ENCODE peak calls at places on chromosomes 7 and 10, in nine cellular contexts. One of them, this sample, is unnamed.

GRCh38 chr7:140714331-140715040 is 18.0 kb downstream of the NDUFB2 start:
- DNase-seq in HCT116: no peak
- DNase-seq in Caco-2: no peak
- DNase-seq in stomach: no peak
- DNase-seq in fibroblast of mammary gland: no peak
- DNase-seq in psoas muscle: no peak
- DNase-seq in HL-60: no peak
- DNase-seq in IMR-90: no peak
- DNase-seq in foreskin fibroblast: no peak
- DNase-seq in this sample: no peak

GRCh38 chr10:62019013-62019684 is 117.7 kb downstream of the ARID5B start:
- DNase-seq in fibroblast of mammary gland: peak
- DNase-seq in stomach: no peak
- DNase-seq in HL-60: no peak
- DNase-seq in foreskin fibroblast: peak
- DNase-seq in IMR-90: no peak
- DNase-seq in psoas muscle: no peak
- DNase-seq in Caco-2: no peak
- DNase-seq in HCT116: no peak
- DNase-seq in this sample: no peak

GRCh38 chr7:77631820-77632219 is 64.4 kb upstream of the RSBN1L start:
- DNase-seq in IMR-90: no peak
- DNase-seq in foreskin fibroblast: no peak
- DNase-seq in HL-60: peak
- DNase-seq in Caco-2: no peak
- DNase-seq in fibroblast of mammary gland: peak
- DNase-seq in HCT116: no peak
- DNase-seq in psoas muscle: no peak
- DNase-seq in stomach: no peak
- DNase-seq in this sample: no peak

GRCh38 chr7:55192718-55193117 is 172.4 kb upstream of the LANCL2 start:
- DNase-seq in IMR-90: peak
- DNase-seq in fibroblast of mammary gland: peak
- DNase-seq in psoas muscle: no peak
- DNase-seq in HCT116: no peak
- DNase-seq in foreskin fibroblast: peak
- DNase-seq in Caco-2: no peak
- DNase-seq in stomach: no peak
- DNase-seq in HL-60: no peak
- DNase-seq in this sample: no peak

GRCh38 chr7:30874656-30875317 is 36.9 kb upstream of the AQP1 start:
- DNase-seq in psoas muscle: no peak
- DNase-seq in stomach: no peak
- DNase-seq in foreskin fibroblast: peak
- DNase-seq in Caco-2: no peak
- DNase-seq in IMR-90: no peak
- DNase-seq in HL-60: no peak
- DNase-seq in fibroblast of mammary gland: no peak
- DNase-seq in HCT116: no peak
- DNase-seq in this sample: no peak

GRCh38 chr10:50439187-50439586 is 184.6 kb downstream of the SGMS1 start:
- DNase-seq in IMR-90: no peak
- DNase-seq in psoas muscle: no peak
- DNase-seq in Caco-2: no peak
- DNase-seq in HL-60: no peak
- DNase-seq in HCT116: no peak
- DNase-seq in foreskin fibroblast: no peak
- DNase-seq in fibroblast of mammary gland: no peak
- DNase-seq in stomach: no peak
- DNase-seq in this sample: no peak

GRCh38 chr7:55071411-55072188 is 52.8 kb downstream of the EGFR start:
- DNase-seq in IMR-90: no peak
- DNase-seq in HCT116: no peak
- DNase-seq in fibroblast of mammary gland: peak
- DNase-seq in foreskin fibroblast: no peak
- DNase-seq in stomach: no peak
- DNase-seq in psoas muscle: no peak
- DNase-seq in Caco-2: no peak
- DNase-seq in HL-60: no peak
- DNase-seq in this sample: no peak

GRCh38 chr7:47233996-47234395 is 347.9 kb downstream of the TNS3 start:
- DNase-seq in psoas muscle: no peak
- DNase-seq in Caco-2: no peak
- DNase-seq in HL-60: no peak
- DNase-seq in IMR-90: no peak
- DNase-seq in fibroblast of mammary gland: no peak
- DNase-seq in HCT116: no peak
- DNase-seq in stomach: no peak
- DNase-seq in foreskin fibroblast: no peak
- DNase-seq in this sample: no peak

GRCh38 chr7:19016140-19016539 is 101.3 kb downstream of the TWIST1 start:
- DNase-seq in stomach: no peak
- DNase-seq in HCT116: no peak
- DNase-seq in Caco-2: no peak
- DNase-seq in psoas muscle: no peak
- DNase-seq in foreskin fibroblast: no peak
- DNase-seq in fibroblast of mammary gland: peak
- DNase-seq in IMR-90: peak
- DNase-seq in HL-60: no peak
- DNase-seq in this sample: no peak

GRCh38 chr10:43209064-43209455 is 57.8 kb downstream of the RASGEF1A start:
- DNase-seq in Caco-2: no peak
- DNase-seq in stomach: no peak
- DNase-seq in HL-60: no peak
- DNase-seq in IMR-90: no peak
- DNase-seq in foreskin fibroblast: no peak
- DNase-seq in HCT116: no peak
- DNase-seq in fibroblast of mammary gland: no peak
- DNase-seq in psoas muscle: no peak
- DNase-seq in this sample: no peak

GRCh38 chr10:44293306-44293778 is 91.6 kb downstream of the CXCL12 start:
- DNase-seq in stomach: no peak
- DNase-seq in foreskin fibroblast: no peak
- DNase-seq in Caco-2: no peak
- DNase-seq in fibroblast of mammary gland: peak
- DNase-seq in HCT116: no peak
- DNase-seq in HL-60: no peak
- DNase-seq in psoas muscle: no peak
- DNase-seq in IMR-90: no peak
- DNase-seq in this sample: no peak

DNA sequence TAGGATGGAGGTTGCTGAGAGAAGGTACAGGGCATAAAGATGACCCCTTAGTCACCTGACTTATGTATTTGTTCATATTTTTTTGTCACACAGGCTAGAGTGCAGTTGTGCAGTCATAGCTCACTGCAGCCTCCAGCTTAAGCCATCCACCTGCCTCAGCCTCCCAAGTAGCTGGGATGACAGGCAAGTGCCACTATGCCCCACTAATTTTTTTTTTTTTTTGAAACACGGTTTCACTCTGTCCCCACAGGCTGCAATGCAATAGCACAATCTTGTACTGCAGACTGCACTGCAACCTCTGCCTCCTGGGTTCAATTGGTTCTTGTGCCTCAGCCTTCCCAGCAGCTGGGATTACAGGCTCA is 1.8 kb downstream of the MBLAC1 start:
- DNase-seq in foreskin fibroblast: no peak
- DNase-seq in stomach: no peak
- DNase-seq in Caco-2: no peak
- DNase-seq in fibroblast of mammary gland: no peak
- DNase-seq in psoas muscle: no peak
- DNase-seq in HCT116: no peak
- DNase-seq in HL-60: no peak
- DNase-seq in IMR-90: no peak
- DNase-seq in this sample: no peak
- H3K4me3 ChIP-seq in foreskin fibroblast: no peak
- H3K4me3 ChIP-seq in stomach: no peak
- H3K4me3 ChIP-seq in Caco-2: peak
- H3K4me3 ChIP-seq in fibroblast of mammary gland: no peak
- H3K4me3 ChIP-seq in psoas muscle: peak
- H3K4me3 ChIP-seq in HCT116: no peak
- H3K4me3 ChIP-seq in HL-60: no peak
- H3K4me3 ChIP-seq in IMR-90: no peak
- H3K4me3 ChIP-seq in this sample: no peak

DNA sequence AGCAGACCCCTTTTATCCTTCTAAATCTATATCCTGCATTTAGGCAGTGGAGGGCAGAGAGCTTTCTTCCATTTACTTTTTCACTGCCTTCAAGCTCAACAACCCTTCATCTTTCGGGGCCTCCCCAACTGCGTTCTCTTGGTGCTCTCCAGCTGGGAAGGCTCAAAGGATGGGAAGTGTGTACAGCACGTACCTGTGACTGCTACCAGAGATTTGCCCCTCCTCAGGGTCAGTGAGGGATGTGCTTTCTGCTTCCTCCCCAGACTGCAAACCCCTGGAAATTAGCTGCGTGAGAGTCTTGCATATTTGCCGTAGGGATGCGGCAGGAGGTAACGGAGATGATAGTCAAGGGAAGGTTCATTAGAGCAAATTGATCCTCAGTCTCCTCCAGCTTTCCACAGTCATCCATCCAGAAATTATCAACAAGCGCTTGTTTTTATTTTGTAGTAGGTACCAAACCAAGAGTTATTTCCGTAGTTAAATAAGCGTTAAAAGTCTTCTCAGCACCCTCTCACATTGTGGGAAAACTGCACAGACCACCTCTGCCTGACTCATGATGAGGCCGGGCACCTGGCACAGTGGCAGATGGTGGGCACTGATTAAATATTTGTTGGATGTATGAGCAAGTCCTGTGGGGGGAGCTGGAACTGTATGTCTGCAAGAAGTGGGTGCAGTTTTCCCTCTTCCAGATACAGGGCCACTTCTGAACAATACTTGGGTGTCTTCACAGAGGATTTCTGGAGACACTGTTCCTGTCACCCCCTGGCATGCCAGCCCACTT is 5.4 kb upstream of the REPIN1 start:
- DNase-seq in stomach: no peak
- DNase-seq in foreskin fibroblast: no peak
- DNase-seq in psoas muscle: no peak
- DNase-seq in HCT116: no peak
- DNase-seq in HL-60: no peak
- DNase-seq in fibroblast of mammary gland: no peak
- DNase-seq in Caco-2: no peak
- DNase-seq in IMR-90: no peak
- DNase-seq in this sample: no peak
- TF ChIP-seq CTCF in stomach: no peak
- TF ChIP-seq CTCF in foreskin fibroblast: no peak
- TF ChIP-seq CTCF in psoas muscle: no peak
- TF ChIP-seq CTCF in HCT116: no peak
- TF ChIP-seq CTCF in HL-60: no peak
- TF ChIP-seq CTCF in fibroblast of mammary gland: no peak
- TF ChIP-seq CTCF in Caco-2: no peak
- TF ChIP-seq CTCF in IMR-90: no peak
- TF ChIP-seq CTCF in this sample: no peak

GRCh38 chr7:101857358-101857794 is 40.0 kb downstream of the CUX1 start:
- DNase-seq in Caco-2: no peak
- DNase-seq in HCT116: no peak
- DNase-seq in IMR-90: no peak
- DNase-seq in stomach: no peak
- DNase-seq in psoas muscle: no peak
- DNase-seq in HL-60: no peak
- DNase-seq in foreskin fibroblast: no peak
- DNase-seq in fibroblast of mammary gland: no peak
- DNase-seq in this sample: peak
- H3K4me3 ChIP-seq in Caco-2: no peak
- H3K4me3 ChIP-seq in HCT116: peak
- H3K4me3 ChIP-seq in IMR-90: no peak
- H3K4me3 ChIP-seq in stomach: peak
- H3K4me3 ChIP-seq in psoas muscle: peak
- H3K4me3 ChIP-seq in HL-60: peak
- H3K4me3 ChIP-seq in foreskin fibroblast: peak
- H3K4me3 ChIP-seq in fibroblast of mammary gland: no peak
- H3K4me3 ChIP-seq in this sample: no peak

GRCh38 chr10:91909178-91909677 is at the start of gene FGFBP3:
- DNase-seq in psoas muscle: no peak
- DNase-seq in HL-60: peak
- DNase-seq in foreskin fibroblast: peak
- DNase-seq in stomach: no peak
- DNase-seq in Caco-2: peak
- DNase-seq in IMR-90: peak
- DNase-seq in HCT116: peak
- DNase-seq in fibroblast of mammary gland: peak
- DNase-seq in this sample: no peak

GRCh38 chr10:91910467-91910866 is 1.2 kb upstream of the FGFBP3 start:
- DNase-seq in IMR-90: no peak
- DNase-seq in psoas muscle: no peak
- DNase-seq in stomach: no peak
- DNase-seq in HL-60: no peak
- DNase-seq in foreskin fibroblast: no peak
- DNase-seq in HCT116: no peak
- DNase-seq in Caco-2: no peak
- DNase-seq in fibroblast of mammary gland: no peak
- DNase-seq in this sample: no peak

GRCh38 chr10:91907033-91907594 is 2.2 kb downstream of the FGFBP3 start:
- DNase-seq in fibroblast of mammary gland: peak
- DNase-seq in HL-60: no peak
- DNase-seq in stomach: no peak
- DNase-seq in Caco-2: no peak
- DNase-seq in foreskin fibroblast: no peak
- DNase-seq in IMR-90: no peak
- DNase-seq in HCT116: no peak
- DNase-seq in psoas muscle: no peak
- DNase-seq in this sample: no peak

GRCh38 chr10:91907914-91908357 is 1.4 kb downstream of the FGFBP3 start:
- DNase-seq in HCT116: no peak
- DNase-seq in IMR-90: no peak
- DNase-seq in foreskin fibroblast: no peak
- DNase-seq in stomach: no peak
- DNase-seq in psoas muscle: no peak
- DNase-seq in fibroblast of mammary gland: no peak
- DNase-seq in HL-60: no peak
- DNase-seq in Caco-2: no peak
- DNase-seq in this sample: no peak

GRCh38 chr10:91908358-91909177 is 718 bp downstream of the FGFBP3 start:
- DNase-seq in HCT116: peak
- DNase-seq in foreskin fibroblast: peak
- DNase-seq in psoas muscle: peak
- DNase-seq in HL-60: peak
- DNase-seq in IMR-90: peak
- DNase-seq in fibroblast of mammary gland: peak
- DNase-seq in Caco-2: peak
- DNase-seq in stomach: peak
- DNase-seq in this sample: peak
- TF ChIP-seq CTCF in HCT116: peak
- TF ChIP-seq CTCF in foreskin fibroblast: peak
- TF ChIP-seq CTCF in psoas muscle: peak
- TF ChIP-seq CTCF in HL-60: peak
- TF ChIP-seq CTCF in IMR-90: peak
- TF ChIP-seq CTCF in fibroblast of mammary gland: peak
- TF ChIP-seq CTCF in Caco-2: peak
- TF ChIP-seq CTCF in stomach: peak
- TF ChIP-seq CTCF in this sample: peak

This sample was measured in GM12864.